ENCODE peak calls at places on chromosomes 3 and 15, in ten cellular contexts. B is upper lobe of left lung, R is sigmoid colon, N is ovary, J is transverse colon, L is HepG2, S is stomach, Y is H1, V is SK-N-SH, C is esophagus muscularis mucosa. M is an unnamed sample.

GRCh38 chr3:26132942-26133341 is 343.1 kb downstream of the OXSM start:
- DNase-seq in N (no peak), B (no peak), Y (no peak), L (no peak), S (no peak), C (no peak), J (no peak), R (no peak), V (no peak), M (no peak)

GRCh38 chr3:129597792-129598381 is 8.6 kb downstream of the PLXND1 start:
- DNase-seq in S (no peak), L (no peak), J (no peak), N (no peak), B (no peak), C (no peak), V (no peak), R (no peak), Y (no peak), M (no peak)

GRCh38 chr3:196202516-196202970 is 8.7 kb downstream of the ZDHHC19 start:
- DNase-seq in Y (no peak), L (peak; percentile 46), V (no peak), B (peak; percentile 63), N (peak; percentile 50), J (peak; percentile 49), S (no peak), C (no peak), R (peak; percentile 85), M (no peak)

GRCh38 chr3:49553690-49554634 is at the start of gene BSN:
- DNase-seq in L (peak; percentile 80), J (peak; percentile 85), S (peak; percentile 88), V (peak; percentile 100), B (peak; percentile 85), Y (peak; percentile 76), R (peak; percentile 95), N (peak; percentile 94), C (peak; percentile 94), M (peak; percentile 73)

GRCh38 chr15:26260517-26261133 is 397.5 kb upstream of the ATP10A start:
- DNase-seq in L (peak; percentile 1), J (no peak), B (no peak), N (no peak), Y (peak; percentile 47), C (no peak), V (peak; percentile 59), S (no peak), R (no peak), M (no peak)

GRCh38 chr3:6989608-6990291 is 128.8 kb downstream of the GRM7 start:
- DNase-seq in V (no peak), S (no peak), J (no peak), B (no peak), Y (no peak), C (no peak), N (no peak), R (no peak), L (no peak), M (no peak)

GRCh38 chr3:156216852-156217251 is 96.5 kb downstream of the KCNAB1 start:
- DNase-seq in L (peak; percentile 75), J (no peak), N (no peak), Y (no peak), S (no peak), R (no peak), B (no peak), C (no peak), V (no peak), M (no peak)

GRCh38 chr15:53694534-53694874 is 65.0 kb downstream of the WDR72 start:
- DNase-seq in J (no peak), L (no peak), B (no peak), S (no peak), R (no peak), C (no peak), N (no peak), V (no peak), Y (no peak), M (no peak)

DNA sequence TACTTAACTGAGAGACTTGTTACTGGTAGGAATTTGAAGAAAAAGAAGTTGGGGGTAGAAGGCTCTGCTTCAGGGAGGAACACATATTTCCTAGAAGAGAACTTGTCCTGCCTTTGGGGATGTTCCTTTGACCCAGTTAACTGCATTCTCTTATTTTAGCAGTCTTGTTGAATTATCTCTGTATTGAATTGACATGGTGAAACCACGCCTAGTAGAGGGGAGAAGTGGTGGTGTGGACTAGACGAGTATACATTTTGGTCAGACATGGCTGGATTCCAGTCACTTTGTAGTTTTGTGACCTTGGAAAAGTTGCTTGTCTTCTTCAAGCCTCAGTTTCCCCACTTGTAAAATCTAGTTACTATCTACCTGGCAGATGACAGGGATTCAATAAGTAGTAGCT is 87.8 kb downstream of the FNDC3B start:
- DNase-seq in Y (no peak), N (no peak), S (no peak), R (no peak), L (no peak), J (no peak), C (no peak), V (no peak), B (no peak), M (no peak)
- TF ChIP-seq EP300 in Y (no peak), N (no peak), S (no peak), R (no peak), L (no peak), J (no peak), C (no peak), V (no peak), B (no peak), M (no peak)

DNA sequence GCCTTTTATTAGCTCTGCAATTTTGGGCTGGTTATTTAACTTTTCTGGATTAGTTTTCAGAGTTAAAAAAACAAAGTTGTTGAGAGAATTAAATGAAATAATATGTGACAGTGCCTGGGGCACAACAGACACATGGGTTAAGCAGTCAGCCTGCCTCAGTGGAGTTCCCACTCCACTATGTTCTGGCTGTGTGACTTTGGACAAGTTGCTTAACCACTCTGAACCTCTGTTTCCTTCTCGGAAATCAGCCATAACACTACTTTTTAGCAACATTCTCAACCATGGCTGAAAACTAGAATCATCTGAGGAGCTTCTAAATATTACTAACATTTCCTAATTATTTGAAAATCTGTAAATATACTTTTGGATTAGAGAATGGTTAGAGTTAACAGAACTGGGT is 56.5 kb upstream of the SLC6A11 start:
- DNase-seq in B (no peak), C (no peak), R (no peak), Y (no peak), N (no peak), S (no peak), J (no peak), L (no peak), V (no peak), M (no peak)
- H3K27me3 ChIP-seq in B (no peaks in the 10 kb centered on the region), C (peaks cover 96% of the 10 kb centered on the region), R (peaks cover 43% of the 10 kb centered on the region), Y (no peaks in the 10 kb centered on the region), N (no peaks in the 10 kb centered on the region), S (no peaks in the 10 kb centered on the region), J (peaks cover 12% of the 10 kb centered on the region), L (no peaks in the 10 kb centered on the region), V (no peaks in the 10 kb centered on the region), M (no peaks in the 10 kb centered on the region)

GRCh38 chr3:84772841-84773240 is 185.9 kb upstream of the CADM2 start:
- DNase-seq in J (no peak), L (peak; percentile 3), V (no peak), B (no peak), N (no peak), S (no peak), Y (no peak), C (no peak), R (no peak), M (no peak)
- TF ChIP-seq CTCF in J (no peak), L (peak; percentile 10), V (no peak), B (no peak), N (no peak), S (no peak), Y (no peak), C (no peak), R (no peak), M (no peak)

GRCh38 chr3:14246414-14246813 is 67.8 kb downstream of the LSM3 start:
- DNase-seq in S (no peak), L (peak; percentile 17), C (no peak), B (no peak), Y (no peak), V (no peak), J (no peak), R (no peak), N (no peak), M (no peak)
- TF ChIP-seq EP300 in S (no peak), L (no peak), C (no peak), B (no peak), Y (no peak), V (no peak), J (no peak), R (no peak), N (no peak), M (no peak)

GRCh38 chr3:89522168-89522567 is 414.7 kb downstream of the EPHA3 start:
- DNase-seq in B (no peak), V (no peak), S (no peak), R (no peak), J (no peak), L (no peak), Y (no peak), N (no peak), C (no peak), M (no peak)

GRCh38 chr3:89521328-89521727 is 413.9 kb downstream of the EPHA3 start:
- DNase-seq in L (no peak), S (no peak), N (peak; percentile 46), R (no peak), Y (no peak), V (no peak), J (no peak), C (no peak), B (no peak), M (no peak)

GRCh38 chr3:89527736-89528335 is 420.4 kb downstream of the EPHA3 start:
- DNase-seq in B (no peak), J (no peak), C (no peak), N (no peak), L (no peak), S (no peak), Y (no peak), V (no peak), R (no peak), M (no peak)

DNA sequence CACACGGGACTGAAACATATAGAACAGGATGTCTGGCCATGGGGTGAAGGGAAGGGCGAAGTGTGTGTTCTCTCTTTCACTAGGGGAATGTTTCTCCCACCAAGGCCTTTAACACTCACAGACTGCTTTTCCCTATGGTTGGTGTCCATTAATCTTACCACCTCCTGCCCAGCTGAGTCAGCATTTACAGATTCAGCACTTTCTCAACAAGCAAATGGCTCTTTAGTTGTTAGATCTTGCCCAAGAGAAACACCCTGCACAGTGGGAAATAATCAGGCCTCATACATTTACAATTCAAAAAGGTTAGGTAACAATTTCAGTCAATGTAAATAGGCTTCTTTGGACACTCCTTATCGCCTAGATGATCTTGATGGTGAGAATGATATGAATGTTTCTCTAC is 418.2 kb downstream of the EPHA3 start:
- DNase-seq in B (no peak), V (no peak), Y (no peak), S (no peak), L (no peak), C (no peak), N (no peak), R (no peak), J (no peak), M (no peak)
- H3K27me3 ChIP-seq in B (no peaks in the 10 kb centered on the region), V (no peaks in the 10 kb centered on the region), Y (no peaks in the 10 kb centered on the region), S (no peaks in the 10 kb centered on the region), L (no peaks in the 10 kb centered on the region), C (no peaks in the 10 kb centered on the region), N (no peaks in the 10 kb centered on the region), R (no peaks in the 10 kb centered on the region), J (no peaks in the 10 kb centered on the region), M (no peaks in the 10 kb centered on the region)

GRCh38 chr15:71575474-71576045 is 234.8 kb upstream of the NR2E3 start:
- DNase-seq in V (peak; percentile 36), C (no peak), N (no peak), Y (no peak), L (peak; percentile 10), R (no peak), B (no peak), J (no peak), S (no peak), M (no peak)
- TF ChIP-seq CTCF in V (peak; percentile 65), C (peak; percentile 36), N (no peak), Y (no peak), L (peak; percentile 63), R (peak; percentile 22), B (no peak), J (peak; percentile 45), S (no peak), M (no peak)

GRCh38 chr3:17937081-17937480 is 194.7 kb upstream of the TBC1D5 start:
- DNase-seq in N (no peak), R (no peak), V (no peak), S (no peak), L (no peak), B (no peak), Y (no peak), C (no peak), J (no peak), M (no peak)
- TF ChIP-seq EP300 in N (no peak), R (no peak), V (no peak), S (no peak), L (no peak), B (no peak), Y (no peak), C (no peak), J (no peak), M (no peak)